ENCODE peak calls at places on chromosomes 2 and 18, in six cellular contexts. M, O, D, F, K and J are unnamed samples.
A peak's percentile ranks its signal among the peaks of the same experiment; 100 is the strongest.

GRCh38 chr2:137770161-137770560 is 194.1 kb upstream of the HNMT start:
- DNase-seq in K (no peak), F (no peak), D (no peak), O (no peak), M (no peak), J (no peak)

GRCh38 chr2:46997884-46998283 is 82.3 kb upstream of the MCFD2 start:
- DNase-seq in O (no peak), M (no peak), D (no peak), F (no peak), K (no peak), J (no peak)

GRCh38 chr2:9249036-9249800 is 42.6 kb downstream of the ASAP2 start:
- DNase-seq in F (no peak), O (peak; percentile 42), K (no peak), M (no peak), D (peak; percentile 52), J (no peak)

GRCh38 chr2:226694910-226695309 is 104.7 kb downstream of the IRS1 start:
- DNase-seq in D (no peak), O (no peak), M (no peak), K (no peak), F (no peak), J (no peak)

GRCh38 chr2:104701471-104701911 is 152.4 kb upstream of the POU3F3 start:
- DNase-seq in D (no peak), M (no peak), O (no peak), K (no peak), F (no peak), J (no peak)

GRCh38 chr2:166764702-166765101 is 123.6 kb upstream of the XIRP2 start:
- DNase-seq in O (no peak), D (no peak), K (no peak), F (no peak), M (no peak), J (no peak)

GRCh38 chr2:231919341-231920035 is 6.7 kb downstream of the NPPC start:
- DNase-seq in O (no peak), F (no peak), M (no peak), D (no peak), K (no peak), J (no peak)

GRCh38 chr2:169077674-169078240 is 8.4 kb downstream of the DHRS9 start:
- DNase-seq in D (no peak), O (no peak), K (no peak), M (no peak), F (no peak), J (no peak)

GRCh38 chr2:7180641-7181370 is 263.6 kb downstream of the RNF144A start:
- DNase-seq in D (no peak), F (no peak), K (no peak), O (peak; percentile 73), M (no peak), J (no peak)

GRCh38 chr2:72988041-72988440 is 70.7 kb downstream of the EMX1 start:
- DNase-seq in O (no peak), K (no peak), D (peak; percentile 0), F (no peak), M (peak; percentile 33), J (no peak)

GRCh38 chr2:133420748-133421147 is 147.5 kb downstream of the NCKAP5 start:
- DNase-seq in F (no peak), O (no peak), K (no peak), M (no peak), D (peak; percentile 10), J (no peak)

GRCh38 chr2:238100049-238100820 is at the start of gene ESPNL:
- DNase-seq in K (no peak), O (no peak), M (peak; percentile 60), D (no peak), F (no peak), J (no peak)

GRCh38 chr2:222835142-222835822 is 25.6 kb upstream of the ACSL3 start:
- DNase-seq in D (peak; percentile 14), K (no peak), F (no peak), M (no peak), O (no peak), J (no peak)

GRCh38 chr2:133986076-133986837 is 267.6 kb upstream of the MGAT5 start:
- DNase-seq in O (no peak), M (no peak), K (no peak), F (peak; percentile 14), D (no peak), J (no peak)

GRCh38 chr2:210399440-210400041 is 77.0 kb downstream of the LANCL1 start:
- DNase-seq in O (peak; percentile 42), F (no peak), D (no peak), M (no peak), K (no peak), J (no peak)

GRCh38 chr2:43221660-43222471 is 4.5 kb downstream of the ZFP36L2 start:
- DNase-seq in O (peak; percentile 98), K (no peak), M (peak; percentile 97), F (peak; percentile 73), D (peak; percentile 90), J (peak; percentile 93)

GRCh38 chr2:73906847-73907505 is 14.2 kb downstream of the ACTG2 start:
- DNase-seq in D (no peak), F (no peak), O (no peak), M (peak; percentile 64), K (no peak), J (no peak)

GRCh38 chr2:145273840-145274239 is 753.9 kb upstream of the ZEB2 start:
- DNase-seq in D (no peak), O (no peak), K (no peak), F (no peak), M (no peak), J (no peak)

GRCh38 chr2:161414385-161415040 is 1.6 kb upstream of the TBR1 start:
- DNase-seq in F (no peak), O (peak; percentile 29), M (no peak), D (peak; percentile 22), K (no peak), J (no peak)

DNA sequence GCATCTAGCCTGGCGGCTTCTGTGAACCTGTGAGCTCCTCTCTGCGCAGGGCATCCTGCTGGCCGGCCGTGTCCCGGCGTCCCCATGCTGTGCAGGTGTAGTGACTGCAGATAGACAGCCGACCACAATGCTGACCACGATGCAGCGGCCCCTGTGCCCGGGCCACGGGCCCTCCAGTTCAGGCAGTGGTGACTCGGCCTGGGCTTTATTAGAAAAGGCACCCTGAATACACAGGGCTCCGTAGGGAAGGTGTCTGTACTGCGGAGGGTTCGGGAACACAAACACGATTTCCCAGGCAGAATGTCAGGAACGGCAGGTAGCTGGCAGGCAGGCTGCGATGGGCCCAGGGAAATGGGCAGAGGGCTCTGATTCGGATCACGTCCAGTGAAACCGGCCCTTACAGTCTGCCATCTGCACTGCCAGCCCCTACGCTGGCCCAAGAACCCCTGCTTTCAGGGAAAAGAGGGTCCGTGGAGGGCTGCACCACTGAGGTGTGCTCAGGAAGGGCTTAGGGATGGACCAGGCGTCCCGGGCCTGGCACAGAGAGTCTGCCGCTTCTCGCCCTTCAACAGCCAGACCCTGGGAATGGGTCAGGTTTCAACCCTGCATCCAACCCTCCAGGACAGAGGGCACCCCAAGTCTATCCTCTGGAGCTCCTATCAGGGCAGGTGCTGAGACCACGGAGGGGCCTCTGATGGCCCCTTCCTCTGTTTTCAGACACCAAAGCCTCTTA is 196.5 kb downstream of the HDAC4 start:
- DNase-seq in O (no peak), F (no peak), D (no peak), M (peak; percentile 63), K (no peak), J (no peak)
- TF ChIP-seq CTCF in O (no peak), F (no peak), D (no peak), M (no peak), K (no peak), J (no peak)

GRCh38 chr18:7164610-7165009 is 47.0 kb upstream of the LAMA1 start:
- DNase-seq in M (no peak), O (no peak), K (no peak), D (no peak), F (no peak), J (no peak)
- TF ChIP-seq CTCF in M (no peak), O (peak; percentile 38), K (peak; percentile 39), D (no peak), F (peak; percentile 28), J (peak; percentile 37)

GRCh38 chr18:32674491-32674890 is 98.3 kb downstream of the KLHL14 start:
- DNase-seq in M (no peak), D (no peak), K (no peak), F (no peak), O (no peak), J (no peak)
- TF ChIP-seq CTCF in M (no peak), D (no peak), K (no peak), F (no peak), O (peak; percentile 13), J (no peak)

GRCh38 chr2:201909348-201909747 is 103.0 kb downstream of the CDK15 start:
- DNase-seq in M (no peak), O (peak; percentile 93), F (peak; percentile 97), D (no peak), K (no peak), J (peak; percentile 19)
- TF ChIP-seq CTCF in M (no peak), O (no peak), F (no peak), D (no peak), K (no peak), J (no peak)

DNA sequence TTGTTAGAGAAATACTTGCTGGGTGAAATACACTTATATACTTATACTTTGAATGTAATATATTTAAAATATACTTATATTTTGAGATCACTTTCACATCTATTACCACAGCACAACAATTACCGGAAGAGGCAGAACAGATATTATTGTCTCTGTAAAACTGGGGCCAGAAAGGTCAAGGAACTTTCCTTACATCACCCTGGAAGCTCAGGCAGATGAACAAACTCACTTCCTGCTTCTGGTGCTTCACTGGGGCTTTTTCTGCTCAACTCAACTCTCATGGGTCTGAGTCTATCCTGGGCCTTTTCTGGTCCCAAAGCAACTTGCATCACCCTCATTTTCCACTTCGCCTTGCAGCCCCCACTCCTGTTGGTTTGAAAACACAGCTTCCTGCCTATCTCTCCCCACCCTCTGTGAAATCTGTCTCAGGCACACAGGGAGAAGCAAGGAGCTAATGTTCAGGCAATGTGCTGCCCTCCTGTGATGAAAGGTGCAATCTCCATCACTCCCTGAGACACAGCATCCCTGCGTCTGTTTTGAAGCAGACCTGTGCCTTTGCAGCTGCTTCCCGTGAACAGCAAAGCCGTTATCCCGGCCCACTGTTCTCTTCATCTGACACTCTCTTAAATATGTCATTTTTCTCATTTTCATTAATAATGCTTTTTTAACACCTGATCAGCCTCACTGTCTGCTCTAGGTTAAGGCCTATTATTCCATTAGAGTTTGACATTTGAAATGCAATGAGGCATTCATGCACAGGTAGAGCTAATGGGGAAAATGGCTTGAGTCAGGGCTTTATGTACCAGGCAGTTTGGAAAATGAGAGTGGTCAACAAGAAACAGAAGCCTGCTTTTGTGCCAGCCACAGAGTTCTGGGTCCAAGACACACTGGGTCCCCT is 251.9 kb upstream of the CHAC2 start:
- DNase-seq in M (no peak), D (no peak), O (no peak), F (no peak), K (no peak), J (no peak)
- TF ChIP-seq CTCF in M (no peak), D (no peak), O (peak; percentile 18), F (peak; percentile 1), K (no peak), J (no peak)